ENCODE peak calls at places on chromosome 17, in eight cellular contexts. C is right lobe of liver; E is ovary; F is left lung; X is A673; G is effector memory CD4-positive, alpha-beta T cell; Q is GM23248; B is keratinocyte. A is an unnamed sample. For H3K9me3, the result is how much of the 10 kb centered on the place peaks cover.

GRCh38 chr17:77649717-77650211 is 308.7 kb upstream of the TNRC6C start:
- DNase-seq in C (peak), E (no peak), F (no peak), X (peak), G (no peak), Q (peak), B (no peak), A (no peak)

GRCh38 chr17:78523939-78524655 is 53.1 kb downstream of the DNAH17 start:
- DNase-seq in C (no peak), E (no peak), F (peak), X (no peak), G (no peak), Q (no peak), B (no peak), A (no peak)

GRCh38 chr17:72407336-72408121 is 286.7 kb downstream of the SOX9 start:
- DNase-seq in C (no peak), E (peak), F (no peak), X (peak), G (no peak), Q (peak), B (no peak), A (peak)

GRCh38 chr17:77908501-77908900 is 50.0 kb upstream of the TNRC6C start:
- DNase-seq in C (no peak), E (no peak), F (no peak), X (no peak), G (no peak), Q (no peak), B (no peak), A (no peak)

GRCh38 chr17:6257339-6257738 is 177.6 kb downstream of the AIPL1 start:
- DNase-seq in C (no peak), E (no peak), F (no peak), X (peak), G (no peak), Q (no peak), B (no peak), A (no peak)

GRCh38 chr17:80931421-80932265 is 60.0 kb upstream of the CHMP6 start:
- DNase-seq in C (no peak), E (no peak), F (no peak), X (peak), G (no peak), Q (peak), B (no peak), A (no peak)

GRCh38 chr17:7629939-7630571 is at the start of gene SHBG:
- DNase-seq in C (no peak), E (no peak), F (no peak), X (no peak), G (no peak), Q (no peak), B (no peak), A (no peak)

GRCh38 chr17:1997587-1998425 is 27.3 kb downstream of the RTN4RL1 start:
- DNase-seq in C (peak), E (peak), F (no peak), X (no peak), G (no peak), Q (peak), B (no peak), A (no peak)

GRCh38 chr17:7016886-7017826 is 4.7 kb downstream of the RNASEK start:
- DNase-seq in C (no peak), E (no peak), F (no peak), X (no peak), G (no peak), Q (no peak), B (no peak), A (no peak)

GRCh38 chr17:42310281-42311156 is 22.2 kb downstream of the STAT5A start:
- DNase-seq in C (no peak), E (peak), F (no peak), X (no peak), G (no peak), Q (no peak), B (no peak), A (no peak)

GRCh38 chr17:50122945-50123344 is 7.0 kb downstream of the SAMD14 start:
- DNase-seq in C (no peak), E (no peak), F (no peak), X (peak), G (no peak), Q (no peak), B (no peak), A (no peak)

GRCh38 chr17:80970044-80970761 is 21.4 kb upstream of the CHMP6 start:
- DNase-seq in C (no peak), E (peak), F (peak), X (peak), G (no peak), Q (peak), B (no peak), A (peak)

GRCh38 chr17:80227666-80228065 is 7.4 kb downstream of the SLC26A11 start:
- DNase-seq in C (no peak), E (no peak), F (peak), X (no peak), G (no peak), Q (no peak), B (no peak), A (no peak)

GRCh38 chr17:48655913-48656312 is 29.8 kb upstream of the HOXB9 start:
- DNase-seq in C (no peak), E (no peak), F (no peak), X (no peak), G (no peak), Q (no peak), B (no peak), A (no peak)

GRCh38 chr17:36550491-36551417 is 6.0 kb downstream of the GGNBP2 start:
- DNase-seq in C (no peak), E (no peak), F (no peak), X (no peak), G (no peak), Q (no peak), B (no peak), A (no peak)

GRCh38 chr17:47077576-47077975 is 98.5 kb upstream of the RPRML start:
- DNase-seq in C (no peak), E (no peak), F (no peak), X (no peak), G (no peak), Q (peak), B (no peak), A (peak)

GRCh38 chr17:82751171-82751570 is 694 bp upstream of the TBCD start:
- DNase-seq in C (no peak), E (no peak), F (no peak), X (no peak), G (no peak), Q (no peak), B (no peak), A (peak)

GRCh38 chr17:36544320-36545092 is at the start of gene GGNBP2:
- DNase-seq in C (peak), E (peak), F (peak), X (peak), G (peak), Q (peak), B (no peak), A (peak)

GRCh38 chr17:7361906-7362305 is 7.0 kb downstream of the TMEM95 start:
- DNase-seq in C (no peak), E (no peak), F (no peak), X (no peak), G (no peak), Q (no peak), B (no peak), A (no peak)

DNA sequence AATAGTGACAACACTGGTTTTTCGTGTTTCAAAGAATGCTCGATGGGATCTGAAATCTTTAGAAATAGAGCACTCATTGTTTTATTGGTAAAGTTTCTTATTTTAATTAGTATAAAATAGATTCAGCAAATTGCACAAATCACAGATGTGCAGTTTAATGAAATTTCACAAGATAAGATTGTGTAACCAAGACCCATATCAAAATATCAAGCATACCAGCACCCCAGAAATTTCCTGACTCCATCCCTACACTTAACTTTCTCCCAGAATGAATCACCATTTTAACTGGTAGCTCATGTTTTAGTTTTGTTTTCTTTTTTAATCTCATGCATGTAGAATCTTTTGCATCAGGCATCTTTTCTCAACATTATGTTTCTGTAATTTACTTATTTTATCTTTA is 185.9 kb downstream of the KCNJ2 start:
- DNase-seq in C (no peak), E (no peak), F (no peak), X (no peak), G (no peak), Q (peak), B (no peak), A (no peak)
- H3K9me3 ChIP-seq in C (under half), E (under half), F (under half), X (under half), G (under half), Q (under half), B (under half), A (under half)

DNA sequence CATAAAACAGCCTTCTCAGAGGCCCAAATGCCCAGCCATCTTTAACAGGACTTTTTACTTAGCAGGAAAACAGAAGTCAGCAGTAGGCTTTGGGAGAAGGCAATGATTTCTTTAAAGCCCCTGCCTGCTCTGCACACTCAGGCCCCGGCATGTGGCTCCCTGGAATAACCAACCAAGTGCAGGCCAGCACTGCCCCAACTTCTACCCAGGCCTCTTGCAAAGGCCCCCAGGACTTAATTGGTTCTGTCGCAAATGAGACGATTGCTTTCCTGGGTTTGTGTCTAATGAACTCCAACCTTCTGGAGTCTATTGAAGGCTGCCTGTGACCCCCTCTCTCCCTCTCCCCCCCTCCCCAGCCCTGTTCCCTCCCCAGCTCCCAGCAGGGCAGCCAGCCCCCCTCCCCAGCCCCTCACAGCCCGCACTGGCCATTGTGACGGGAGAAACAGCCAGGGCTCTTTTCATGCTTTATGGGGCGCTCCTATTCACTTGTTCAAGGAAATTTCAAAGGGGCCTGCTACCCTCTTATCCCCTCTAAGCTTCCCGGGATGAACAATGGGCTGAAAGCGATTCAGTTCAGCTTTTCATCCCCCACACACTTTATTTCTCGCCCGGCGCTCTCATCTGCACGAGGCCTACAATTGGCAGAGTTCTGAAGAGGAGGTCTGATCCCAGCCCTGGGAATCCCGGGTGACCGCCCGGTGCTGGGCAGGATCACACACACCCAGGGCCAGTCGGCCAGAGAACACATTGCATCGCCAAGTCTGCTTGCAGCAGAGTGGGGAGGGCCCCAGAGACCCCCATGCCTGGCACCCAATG is 15.5 kb downstream of the AXIN2 start:
- DNase-seq in C (no peak), E (no peak), F (no peak), X (no peak), G (no peak), Q (no peak), B (no peak), A (no peak)
- H3K4me3 ChIP-seq in C (no peak), E (no peak), F (no peak), X (no peak), G (no peak), Q (no peak), B (no peak), A (no peak)

DNA sequence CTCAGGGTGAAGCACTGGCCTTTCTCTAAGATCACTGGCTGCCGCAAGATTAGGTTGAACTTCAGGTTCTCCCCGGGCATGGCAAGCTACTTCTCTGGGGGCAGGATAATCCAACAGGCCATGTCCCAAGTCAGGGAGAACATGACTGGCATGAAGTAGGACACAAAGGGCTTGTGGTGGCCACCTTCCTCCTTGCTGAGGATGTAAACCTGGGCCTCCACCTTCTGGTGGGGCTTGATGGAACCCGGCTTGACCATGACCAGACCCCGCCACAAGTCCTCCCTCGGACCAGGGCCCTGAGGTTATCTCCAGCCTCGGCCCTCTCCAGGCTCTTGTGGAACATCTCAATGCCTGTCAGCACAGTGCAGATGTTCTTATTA is 211.1 kb upstream of the WSB1 start:
- DNase-seq in C (no peak), E (no peak), F (no peak), X (no peak), G (no peak), Q (no peak), B (no peak), A (no peak)
- H3K9me3 ChIP-seq in C (under half), E (under half), F (under half), X (under half), G (under half), Q (under half), B (under half), A (under half)

GRCh38 chr17:40345161-40346034 is 19.1 kb downstream of the GJD3 start:
- DNase-seq in C (peak), E (peak), F (peak), X (peak), G (no peak), Q (peak), B (no peak), A (peak)

GRCh38 chr17:40346768-40347154 is 17.8 kb downstream of the GJD3 start:
- DNase-seq in C (peak), E (no peak), F (no peak), X (no peak), G (no peak), Q (no peak), B (no peak), A (no peak)

GRCh38 chr17:40347319-40348135 is 17.0 kb downstream of the GJD3 start:
- DNase-seq in C (peak), E (no peak), F (no peak), X (no peak), G (no peak), Q (no peak), B (no peak), A (no peak)

GRCh38 chr17:40344321-40345160 is 20.0 kb downstream of the GJD3 start:
- DNase-seq in C (no peak), E (no peak), F (no peak), X (no peak), G (no peak), Q (peak), B (no peak), A (no peak)

GRCh38 chr17:40346061-40346767 is 18.3 kb downstream of the GJD3 start:
- DNase-seq in C (no peak), E (no peak), F (no peak), X (no peak), G (no peak), Q (no peak), B (no peak), A (no peak)
- H3K4me3 ChIP-seq in C (peak), E (peak), F (peak), X (no peak), G (no peak), Q (peak), B (no peak), A (no peak)

DNA sequence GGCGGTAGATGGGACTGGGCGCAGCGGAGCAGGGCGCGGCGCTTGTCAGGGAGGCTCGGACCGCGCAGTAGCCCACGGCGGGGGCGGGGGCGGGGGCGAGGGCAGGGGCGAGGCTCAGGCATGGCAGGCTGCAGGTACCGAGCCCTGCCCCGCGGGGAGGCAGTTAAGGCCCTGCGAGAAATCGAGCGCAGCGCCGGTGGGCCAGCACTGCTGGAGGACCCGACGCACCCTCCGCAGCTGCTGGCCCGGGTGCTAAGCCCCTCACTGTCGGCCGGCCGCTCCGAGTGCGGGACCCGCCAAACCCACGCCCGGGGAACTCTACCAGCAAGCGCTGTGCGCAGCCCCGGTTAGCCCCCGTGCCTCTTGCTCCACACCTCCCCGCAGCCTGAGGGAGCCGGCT is 90.2 kb upstream of the RPL38 start:
- DNase-seq in C (no peak), E (no peak), F (no peak), X (no peak), G (no peak), Q (no peak), B (no peak), A (no peak)
- H3K9me3 ChIP-seq in C (under half), E (under half), F (under half), X (under half), G (under half), Q (under half), B (under half), A (under half)

GRCh38 chr17:35543856-35544255 is 6.4 kb upstream of the SLFN12L start:
- DNase-seq in C (no peak), E (no peak), F (no peak), X (peak), G (no peak), Q (no peak), B (no peak), A (peak)

GRCh38 chr17:35541434-35541833 is 4.0 kb upstream of the SLFN12L start:
- DNase-seq in C (no peak), E (no peak), F (no peak), X (no peak), G (no peak), Q (no peak), B (no peak), A (no peak)

GRCh38 chr17:35540589-35541404 is 3.3 kb upstream of the SLFN12L start:
- DNase-seq in C (peak), E (no peak), F (peak), X (peak), G (peak), Q (peak), B (no peak), A (peak)

GRCh38 chr17:35545150-35545549 is 7.7 kb upstream of the SLFN12L start:
- DNase-seq in C (no peak), E (no peak), F (no peak), X (no peak), G (no peak), Q (no peak), B (no peak), A (no peak)

DNA sequence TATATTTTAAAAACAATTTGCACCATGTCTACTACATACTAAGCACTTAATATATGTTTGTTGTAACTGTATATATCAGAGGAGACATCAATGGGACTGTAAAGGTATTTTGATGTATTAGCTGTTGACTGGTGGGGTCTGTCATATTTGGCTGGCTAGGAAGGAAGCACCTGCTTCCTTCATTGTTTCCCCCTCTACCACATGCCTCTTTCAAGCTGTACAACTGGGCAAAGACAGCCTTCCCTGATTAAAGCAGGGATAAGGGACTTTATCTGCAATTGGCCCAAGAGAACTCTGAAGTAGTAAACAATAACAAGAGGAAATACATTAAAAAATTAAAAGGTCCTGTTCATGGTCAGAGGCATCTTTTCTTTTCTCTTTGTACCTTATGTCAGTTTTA is 5.5 kb upstream of the SLFN12L start:
- DNase-seq in C (no peak), E (no peak), F (no peak), X (no peak), G (no peak), Q (no peak), B (no peak), A (no peak)
- H3K4me3 ChIP-seq in C (no peak), E (no peak), F (no peak), X (no peak), G (no peak), Q (no peak), B (no peak), A (no peak)

GRCh38 chr17:30975042-30975820 is 4.4 kb downstream of the RNF135 start:
- DNase-seq in C (peak), E (no peak), F (no peak), X (no peak), G (no peak), Q (no peak), B (no peak), A (no peak)
- H3K9me3 ChIP-seq in C (under half), E (under half), F (under half), X (under half), G (under half), Q (under half), B (under half), A (under half)

DNA sequence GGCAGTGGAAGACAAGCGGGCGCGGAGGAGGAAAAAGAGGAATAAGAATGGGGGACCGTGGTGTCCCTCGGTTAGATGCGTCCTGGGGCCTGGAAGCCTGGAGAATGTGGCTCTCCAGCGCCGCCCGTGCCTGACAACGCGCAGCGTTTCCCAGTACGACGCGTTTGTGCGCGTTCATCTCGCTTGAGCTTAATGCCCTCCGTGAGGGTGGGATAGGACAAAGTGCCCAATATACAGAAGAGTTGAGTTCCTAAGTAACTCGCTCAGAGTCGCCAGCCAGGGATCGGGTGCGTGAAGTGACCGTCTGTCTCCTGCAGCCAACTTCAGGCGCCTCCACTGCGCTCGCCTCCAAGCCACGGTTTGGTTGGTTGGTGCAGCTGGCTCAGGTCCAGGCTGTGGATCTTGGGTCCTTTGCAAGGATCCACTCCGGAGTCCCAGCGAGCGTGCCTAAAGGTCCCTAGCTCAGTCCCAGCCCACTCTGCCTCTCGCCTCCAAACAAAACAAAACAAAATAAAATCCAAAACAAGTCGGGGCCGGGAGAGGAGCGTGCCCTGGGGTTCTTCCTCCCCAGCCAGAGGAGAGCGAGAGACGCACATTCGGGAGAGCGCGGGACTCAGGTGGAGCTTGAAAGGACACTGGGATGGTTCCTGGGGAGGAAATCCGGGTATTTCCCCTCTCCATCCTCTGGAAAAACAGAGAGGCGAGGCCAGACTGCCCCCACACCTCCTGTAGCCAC is 951 bp downstream of the GALR2 start:
- DNase-seq in C (no peak), E (no peak), F (no peak), X (peak), G (no peak), Q (peak), B (no peak), A (no peak)
- H3K4me3 ChIP-seq in C (no peak), E (no peak), F (no peak), X (peak), G (peak), Q (no peak), B (no peak), A (no peak)

GRCh38 chr17:30570596-30571265 is 93.5 kb downstream of the GOSR1 start:
- DNase-seq in C (no peak), E (no peak), F (no peak), X (peak), G (no peak), Q (no peak), B (no peak), A (no peak)
- H3K9me3 ChIP-seq in C (under half), E (under half), F (under half), X (under half), G (under half), Q (under half), B (under half), A (under half)

GRCh38 chr17:37741334-37742113 is 3.3 kb downstream of the HNF1B start:
- DNase-seq in C (peak), E (no peak), F (no peak), X (no peak), G (no peak), Q (no peak), B (no peak), A (peak)
- H3K4me3 ChIP-seq in C (peak), E (peak), F (peak), X (no peak), G (peak), Q (no peak), B (peak), A (peak)